ENCODE peak calls at places on chromosomes 7 and 10, in four cellular contexts. L is HCT116, R is K562, O is HepG2. T is an unnamed sample.

GRCh38 chr7:147022056-147022455 is 905.5 kb downstream of the CNTNAP2 start:
- DNase-seq in L (no peak), R (no peak), O (no peak), T (no peak)

GRCh38 chr10:93471110-93471651 is 11.0 kb downstream of the MYOF start:
- DNase-seq in L (peak), R (no peak), O (peak), T (peak)

GRCh38 chr10:121510201-121510771 is 88.0 kb downstream of the FGFR2 start:
- DNase-seq in L (no peak), R (no peak), O (no peak), T (no peak)

GRCh38 chr10:90871279-90871760 is 454 bp upstream of the RPP30 start:
- DNase-seq in L (no peak), R (peak), O (peak), T (peak)

GRCh38 chr10:68666280-68666760 is 54.7 kb upstream of the CCAR1 start:
- DNase-seq in L (no peak), R (no peak), O (no peak), T (peak)

GRCh38 chr10:62613429-62613828 is 191.1 kb upstream of the ADO start:
- DNase-seq in L (no peak), R (no peak), O (no peak), T (no peak)

GRCh38 chr10:124672181-124672638 is 72.0 kb downstream of the FAM53B start:
- DNase-seq in L (no peak), R (no peak), O (no peak), T (no peak)

GRCh38 chr7:51666261-51666660 is 349.7 kb upstream of the COBL start:
- DNase-seq in L (no peak), R (no peak), O (no peak), T (no peak)

GRCh38 chr10:23038172-23038571 is 57.2 kb upstream of the MSRB2 start:
- DNase-seq in L (no peak), R (peak), O (no peak), T (no peak)

GRCh38 chr10:78634835-78635234 is 433.9 kb upstream of the ZMIZ1 start:
- DNase-seq in L (no peak), R (no peak), O (no peak), T (peak)

GRCh38 chr7:152989889-152990380 is 230.4 kb downstream of the ACTR3B start:
- DNase-seq in L (no peak), R (no peak), O (peak), T (no peak)

GRCh38 chr7:44392618-44393010 is 67.2 kb upstream of the CAMK2B start:
- DNase-seq in L (no peak), R (no peak), O (no peak), T (no peak)

GRCh38 chr7:106022193-106022821 is 59.2 kb downstream of the CDHR3 start:
- DNase-seq in L (no peak), R (no peak), O (no peak), T (no peak)

GRCh38 chr10:62025134-62025794 is 123.8 kb downstream of the ARID5B start:
- DNase-seq in L (no peak), R (no peak), O (no peak), T (no peak)

GRCh38 chr7:158858592-158859503 is 2.5 kb downstream of the DYNC2I1 start:
- DNase-seq in L (peak), R (no peak), O (no peak), T (no peak)

GRCh38 chr10:85527610-85528317 is 838.8 kb downstream of the GRID1 start:
- DNase-seq in L (no peak), R (no peak), O (no peak), T (no peak)

GRCh38 chr10:13053794-13054462 is 46.0 kb upstream of the OPTN start:
- DNase-seq in L (no peak), R (no peak), O (no peak), T (no peak)

GRCh38 chr10:20299037-20299557 is 482.9 kb downstream of the PLXDC2 start:
- DNase-seq in L (no peak), R (no peak), O (no peak), T (no peak)

GRCh38 chr7:81470084-81470723 is 299.6 kb downstream of the HGF start:
- DNase-seq in L (peak), R (peak), O (peak), T (no peak)

GRCh38 chr10:79275431-79275851 is 71.8 kb upstream of the PPIF start:
- DNase-seq in L (no peak), R (no peak), O (no peak), T (no peak)

GRCh38 chr10:51090190-51090589 is 15.9 kb downstream of the PRKG1 start:
- DNase-seq in L (no peak), R (no peak), O (no peak), T (no peak)

GRCh38 chr7:139560199-139560598 is 36.7 kb downstream of the CLEC2L start:
- DNase-seq in L (no peak), R (no peak), O (no peak), T (no peak)

GRCh38 chr7:24963218-24963617 is 16.8 kb downstream of the OSBPL3 start:
- DNase-seq in L (no peak), R (no peak), O (no peak), T (no peak)

GRCh38 chr10:68938117-68938516 is 17.9 kb upstream of the DDX21 start:
- DNase-seq in L (no peak), R (no peak), O (no peak), T (no peak)

GRCh38 chr10:121165276-121165675 is 314.1 kb downstream of the WDR11 start:
- DNase-seq in L (no peak), R (no peak), O (no peak), T (no peak)

GRCh38 chr7:74027683-74028320 is at the start of gene ELN:
- DNase-seq in L (no peak), R (no peak), O (no peak), T (no peak)

GRCh38 chr10:11225935-11226334 is 208.3 kb downstream of the CELF2 start:
- DNase-seq in L (no peak), R (peak), O (no peak), T (no peak)

GRCh38 chr10:35447693-35448407 is 111.5 kb downstream of the CCNY start:
- DNase-seq in L (peak), R (peak), O (peak), T (no peak)

GRCh38 chr10:85612833-85613232 is 753.8 kb downstream of the GRID1 start:
- DNase-seq in L (peak), R (peak), O (no peak), T (no peak)

GRCh38 chr10:6204341-6205191 is 1.8 kb downstream of the PFKFB3 start:
- DNase-seq in L (no peak), R (no peak), O (no peak), T (no peak)

DNA sequence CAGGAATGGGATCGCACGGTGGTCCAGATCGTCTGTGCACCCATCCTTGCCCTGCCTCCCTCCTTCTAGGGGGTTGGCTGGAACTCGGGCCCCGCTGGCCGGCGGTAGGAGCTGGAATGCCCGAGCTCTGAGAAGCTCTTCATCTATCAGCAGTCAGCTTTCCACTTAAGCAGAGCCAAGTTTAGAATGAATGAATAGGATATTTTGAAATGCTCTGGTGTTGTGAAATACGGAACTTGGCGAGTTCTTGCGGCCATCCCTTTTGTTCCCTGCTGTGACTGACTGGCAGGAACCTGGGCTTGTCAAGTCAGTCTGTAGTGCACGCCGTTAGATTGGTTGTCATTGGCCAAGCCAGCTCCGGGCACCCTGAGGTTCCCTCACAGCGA is 33.3 kb downstream of the FOXK1 start:
- DNase-seq in L (no peak), R (no peak), O (peak), T (no peak)
- TF ChIP-seq TCF7L2 in L (no peak), R (no peak), O (no peak), T (no peak)

DNA sequence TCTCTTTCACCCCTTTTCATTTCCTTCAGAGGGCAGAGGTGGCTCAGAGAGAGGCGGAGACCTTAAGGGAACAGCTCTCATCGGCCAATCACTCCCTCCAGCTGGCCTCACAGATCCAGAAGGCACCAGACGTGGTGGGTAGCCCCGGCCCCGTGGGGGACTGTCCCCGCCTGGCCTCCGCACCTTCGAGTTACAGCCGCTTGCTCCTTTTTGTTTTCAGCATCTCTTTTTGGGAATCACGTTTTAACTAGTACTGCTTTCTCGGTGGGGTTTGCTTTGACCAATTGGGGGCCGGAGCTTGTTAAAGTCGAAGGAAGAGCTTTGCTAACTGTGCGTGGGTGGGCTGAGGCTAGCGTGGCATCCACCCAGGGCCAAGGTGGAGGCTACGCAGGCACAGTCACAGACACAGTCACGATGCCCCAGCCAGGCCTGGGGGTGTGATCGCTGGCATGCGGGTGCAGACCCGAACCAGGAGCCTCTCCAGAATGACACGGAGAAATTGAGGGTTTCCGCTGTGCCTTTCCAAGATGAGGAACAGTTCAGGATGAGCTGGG is 116.2 kb upstream of the SH2B2 start:
- DNase-seq in L (no peak), R (no peak), O (no peak), T (no peak)
- H3K4me3 ChIP-seq in L (no peak), R (no peak), O (no peak), T (no peak)

GRCh38 chr10:3500408-3500856 is 284.6 kb downstream of the KLF6 start:
- DNase-seq in L (no peak), R (no peak), O (peak), T (no peak)
- TF ChIP-seq SIN3A in L (no peak), R (no peak), O (no peak), T (no peak)

DNA sequence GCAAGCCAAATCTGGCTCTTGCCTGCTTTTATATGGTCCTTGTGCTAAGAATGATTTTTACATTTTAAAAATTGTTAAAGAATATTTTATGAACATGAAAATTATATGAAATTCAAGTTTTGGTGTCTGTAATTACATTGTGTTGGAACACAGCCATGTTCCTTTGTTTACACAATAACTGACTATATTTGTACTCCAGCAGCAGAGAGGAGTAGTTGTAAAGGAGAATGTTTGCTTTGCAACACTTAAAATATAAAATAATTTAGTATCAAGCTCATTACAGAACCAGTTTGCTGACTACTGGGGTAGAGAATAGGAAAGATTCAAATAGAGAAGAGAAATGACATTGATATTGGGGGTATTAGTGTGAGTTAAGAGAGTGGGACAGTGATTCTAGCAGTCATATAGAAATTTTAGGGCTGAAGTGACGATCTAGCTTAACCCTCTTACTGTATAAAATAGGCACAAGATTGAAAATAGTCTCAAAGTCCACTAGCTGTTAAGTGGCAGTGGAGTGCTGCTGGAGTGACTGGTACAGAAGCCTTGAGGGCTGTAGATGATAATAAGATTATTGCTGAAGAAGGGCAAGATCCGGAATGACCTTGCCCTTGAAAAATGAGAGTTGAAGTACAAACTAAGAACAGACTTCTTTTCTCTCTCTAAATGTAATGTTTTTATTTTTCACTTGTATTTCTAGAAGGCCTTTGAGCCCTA is 28.2 kb downstream of the SGPL1 start:
- DNase-seq in L (no peak), R (no peak), O (no peak), T (no peak)
- TF ChIP-seq TCF7L2 in L (no peak), R (no peak), O (no peak), T (no peak)

GRCh38 chr10:102673961-102674511 is 29.8 kb downstream of the TRIM8 start:
- DNase-seq in L (no peak), R (peak), O (peak), T (no peak)
- H3K4me3 ChIP-seq in L (no peak), R (peak), O (peak), T (no peak)

GRCh38 chr7:125512373-125512772 is 582.7 kb upstream of the POT1 start:
- DNase-seq in L (no peak), R (no peak), O (no peak), T (no peak)
- TF ChIP-seq SIN3A in L (no peak), R (no peak), O (no peak), T (no peak)

DNA sequence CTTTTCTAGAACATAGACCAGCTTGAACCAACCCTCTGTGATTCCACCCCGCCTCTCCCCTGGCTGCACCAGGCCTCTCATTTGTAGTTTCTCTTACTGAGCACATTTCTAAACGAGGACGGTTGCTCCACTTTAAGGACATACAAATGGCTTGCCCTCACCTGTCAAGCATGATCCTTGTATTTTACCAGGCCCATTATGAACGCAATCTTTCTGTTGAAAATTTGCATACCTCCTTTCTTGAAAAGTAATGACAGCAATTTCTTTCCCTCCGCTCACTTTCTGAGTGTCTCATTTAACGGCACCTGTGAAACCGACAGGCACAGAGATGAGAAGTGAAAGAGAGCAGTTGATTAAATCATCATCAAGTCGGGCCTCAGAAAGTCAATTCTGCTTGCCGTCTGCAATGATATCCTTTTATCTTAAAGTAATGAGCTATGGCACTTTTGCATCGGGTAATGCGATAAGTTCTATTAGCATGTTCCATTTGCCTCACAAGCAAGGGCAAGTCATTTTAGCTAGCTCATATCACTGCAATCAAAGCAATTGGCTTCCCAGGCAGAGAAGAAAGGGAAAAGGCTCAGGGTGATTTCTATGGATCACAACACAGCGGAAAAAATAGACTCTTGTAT is 705.6 kb upstream of the GALNT17 start:
- DNase-seq in L (no peak), R (no peak), O (no peak), T (no peak)
- TF ChIP-seq TCF7L2 in L (no peak), R (no peak), O (no peak), T (no peak)

GRCh38 chr7:2198760-2199159 is 34.0 kb downstream of the MAD1L1 start:
- DNase-seq in L (no peak), R (no peak), O (no peak), T (no peak)

GRCh38 chr7:2198206-2198605 is 34.5 kb downstream of the MAD1L1 start:
- DNase-seq in L (no peak), R (no peak), O (no peak), T (no peak)

GRCh38 chr7:2195403-2196246 is 37.1 kb downstream of the MAD1L1 start:
- DNase-seq in L (no peak), R (no peak), O (no peak), T (no peak)

GRCh38 chr7:2197436-2198155 is 35.1 kb downstream of the MAD1L1 start:
- DNase-seq in L (no peak), R (no peak), O (no peak), T (no peak)

DNA sequence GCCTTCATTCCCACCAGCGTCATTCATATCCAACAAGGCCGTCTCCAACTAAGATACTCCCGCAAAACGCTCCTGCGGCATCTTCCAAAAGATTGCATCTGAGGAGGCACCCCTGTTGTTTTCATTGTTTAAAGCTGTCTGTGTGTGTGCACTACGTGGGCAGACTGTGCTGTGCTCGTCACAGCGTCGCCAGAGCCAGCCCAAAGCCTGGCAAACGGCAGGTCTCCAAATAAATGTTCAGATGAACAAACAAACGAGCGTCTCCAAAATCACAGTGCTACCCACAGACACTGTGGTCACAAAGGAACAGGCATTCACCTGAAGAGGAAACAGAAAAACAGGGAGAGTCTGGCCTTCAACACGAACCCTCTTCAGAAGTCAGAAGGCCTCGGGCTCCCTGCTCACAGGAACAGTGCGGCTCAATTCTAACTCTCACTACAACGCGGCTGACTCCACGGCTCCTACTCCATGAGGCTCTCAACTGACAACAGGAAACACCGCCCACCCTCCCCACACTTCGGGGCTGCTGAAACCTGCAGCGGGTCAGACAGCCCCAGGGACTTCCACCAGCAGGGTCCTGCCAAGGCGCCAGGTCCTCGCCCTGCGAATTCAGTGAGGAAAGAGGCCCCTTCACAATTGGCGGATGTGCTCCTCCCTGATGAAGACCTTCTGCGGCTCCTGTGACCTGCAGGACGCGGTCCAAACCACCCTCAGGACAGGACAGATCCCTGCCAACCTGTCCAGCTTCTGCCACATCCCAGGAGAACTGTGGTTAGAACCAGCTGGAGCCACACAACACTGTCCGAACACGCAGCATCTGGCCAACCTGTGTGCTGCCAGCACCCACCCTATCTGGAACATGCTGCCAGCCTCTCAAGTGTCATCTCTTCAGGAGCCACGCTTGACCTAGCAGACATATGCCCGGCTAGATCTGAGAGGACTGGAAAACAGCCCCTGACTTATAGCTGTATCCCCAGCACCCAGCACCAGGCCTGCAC is 36.1 kb downstream of the MAD1L1 start:
- DNase-seq in L (no peak), R (no peak), O (no peak), T (no peak)
- H3K4me3 ChIP-seq in L (no peak), R (no peak), O (no peak), T (no peak)

GRCh38 chr7:127848241-127848640 is 183.0 kb downstream of the LRRC4 start:
- DNase-seq in L (no peak), R (no peak), O (no peak), T (no peak)

GRCh38 chr7:127847641-127848040 is 183.6 kb downstream of the LRRC4 start:
- DNase-seq in L (no peak), R (no peak), O (no peak), T (no peak)

GRCh38 chr7:127845497-127846214 is 185.6 kb downstream of the LRRC4 start:
- DNase-seq in L (no peak), R (no peak), O (no peak), T (no peak)

GRCh38 chr7:127844165-127844564 is 187.1 kb downstream of the LRRC4 start:
- DNase-seq in L (no peak), R (no peak), O (no peak), T (no peak)

GRCh38 chr7:127844707-127845331 is 186.4 kb downstream of the LRRC4 start:
- DNase-seq in L (no peak), R (peak), O (no peak), T (no peak)
- TF ChIP-seq SIN3A in L (no peak), R (no peak), O (no peak), T (no peak)

GRCh38 chr10:70864940-70865339 is 23.4 kb downstream of the PCBD1 start:
- DNase-seq in L (no peak), R (no peak), O (no peak), T (no peak)
- TF ChIP-seq TCF7L2 in L (no peak), R (no peak), O (no peak), T (no peak)

T was measured in Panc1.